ENCODE peak calls at places on chromosomes 13 and 19, in eight cellular contexts. One of them, this sample, is unnamed. For H3K4me1, the result is how much of the 10 kb centered on the place peaks cover.

GRCh38 chr19:52880895-52881389 is 16.5 kb downstream of the ZNF320 start:
- DNase-seq in ovary: no peak
- DNase-seq in psoas muscle: no peak
- DNase-seq in SK-N-SH: no peak
- DNase-seq in neural progenitor cell: no peak
- DNase-seq in GM23248: no peak
- DNase-seq in CD4-positive, alpha-beta memory T cell: no peak
- DNase-seq in thoracic aorta: no peak
- DNase-seq in this sample: no peak

GRCh38 chr19:46487802-46488445 is 7.7 kb downstream of the PNMA8B start:
- DNase-seq in ovary: peak
- DNase-seq in psoas muscle: peak
- DNase-seq in SK-N-SH: peak
- DNase-seq in neural progenitor cell: peak
- DNase-seq in GM23248: peak
- DNase-seq in CD4-positive, alpha-beta memory T cell: peak
- DNase-seq in thoracic aorta: no peak
- DNase-seq in this sample: peak

GRCh38 chr13:112700291-112701060 is 10.6 kb downstream of the ATP11A start:
- DNase-seq in ovary: no peak
- DNase-seq in psoas muscle: peak
- DNase-seq in SK-N-SH: no peak
- DNase-seq in neural progenitor cell: no peak
- DNase-seq in GM23248: no peak
- DNase-seq in CD4-positive, alpha-beta memory T cell: no peak
- DNase-seq in thoracic aorta: no peak
- DNase-seq in this sample: peak

GRCh38 chr13:52776726-52777125 is 37.1 kb upstream of the CNMD start:
- DNase-seq in ovary: no peak
- DNase-seq in psoas muscle: no peak
- DNase-seq in SK-N-SH: no peak
- DNase-seq in neural progenitor cell: no peak
- DNase-seq in GM23248: no peak
- DNase-seq in CD4-positive, alpha-beta memory T cell: no peak
- DNase-seq in thoracic aorta: no peak
- DNase-seq in this sample: no peak

GRCh38 chr19:11435833-11436313 is 438 bp downstream of the PRKCSH start:
- DNase-seq in ovary: no peak
- DNase-seq in psoas muscle: no peak
- DNase-seq in SK-N-SH: peak
- DNase-seq in neural progenitor cell: peak
- DNase-seq in GM23248: peak
- DNase-seq in CD4-positive, alpha-beta memory T cell: no peak
- DNase-seq in thoracic aorta: no peak
- DNase-seq in this sample: peak

GRCh38 chr19:20365146-20365545 is 198.1 kb downstream of the ZNF486 start:
- DNase-seq in ovary: no peak
- DNase-seq in psoas muscle: no peak
- DNase-seq in SK-N-SH: no peak
- DNase-seq in neural progenitor cell: no peak
- DNase-seq in GM23248: no peak
- DNase-seq in CD4-positive, alpha-beta memory T cell: no peak
- DNase-seq in thoracic aorta: no peak
- DNase-seq in this sample: no peak

GRCh38 chr13:20294497-20294896 is 62.4 kb upstream of the GJB6 start:
- DNase-seq in ovary: no peak
- DNase-seq in psoas muscle: no peak
- DNase-seq in SK-N-SH: no peak
- DNase-seq in neural progenitor cell: peak
- DNase-seq in GM23248: no peak
- DNase-seq in CD4-positive, alpha-beta memory T cell: no peak
- DNase-seq in thoracic aorta: no peak
- DNase-seq in this sample: no peak

GRCh38 chr13:114177245-114178010 is 1.6 kb upstream of the CFAP97D2 start:
- DNase-seq in ovary: no peak
- DNase-seq in psoas muscle: no peak
- DNase-seq in SK-N-SH: no peak
- DNase-seq in neural progenitor cell: no peak
- DNase-seq in GM23248: no peak
- DNase-seq in CD4-positive, alpha-beta memory T cell: no peak
- DNase-seq in thoracic aorta: no peak
- DNase-seq in this sample: peak

GRCh38 chr19:46159418-46159817 is 11.4 kb downstream of the IGFL2 start:
- DNase-seq in ovary: no peak
- DNase-seq in psoas muscle: no peak
- DNase-seq in SK-N-SH: no peak
- DNase-seq in neural progenitor cell: no peak
- DNase-seq in GM23248: no peak
- DNase-seq in CD4-positive, alpha-beta memory T cell: no peak
- DNase-seq in thoracic aorta: no peak
- DNase-seq in this sample: no peak

GRCh38 chr19:44570984-44571684 is 41.7 kb upstream of the CEACAM20 start:
- DNase-seq in ovary: peak
- DNase-seq in psoas muscle: no peak
- DNase-seq in SK-N-SH: peak
- DNase-seq in neural progenitor cell: peak
- DNase-seq in GM23248: peak
- DNase-seq in CD4-positive, alpha-beta memory T cell: peak
- DNase-seq in thoracic aorta: peak
- DNase-seq in this sample: peak

DNA sequence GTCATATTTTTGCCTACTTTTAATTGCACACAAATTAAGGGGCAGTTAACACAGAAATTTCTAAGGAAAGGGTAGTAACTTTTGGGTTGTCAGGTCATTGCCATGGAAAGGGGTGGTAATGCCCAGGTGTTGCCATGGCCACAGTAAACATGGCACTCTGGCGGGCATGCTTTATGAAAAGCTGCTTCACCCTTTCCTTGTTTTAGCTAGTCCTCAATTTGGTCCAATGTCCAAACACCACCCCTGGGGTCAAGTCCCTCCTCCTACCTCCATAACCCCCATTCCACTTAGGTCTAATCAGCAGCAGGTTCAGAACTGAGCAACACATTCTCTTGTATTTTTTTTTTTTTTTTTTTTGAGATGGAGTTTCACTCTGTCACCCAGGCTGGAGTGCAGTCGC is 6.6 kb downstream of the FFAR2 start:
- DNase-seq in ovary: no peak
- DNase-seq in psoas muscle: no peak
- DNase-seq in SK-N-SH: no peak
- DNase-seq in neural progenitor cell: no peak
- DNase-seq in GM23248: no peak
- DNase-seq in CD4-positive, alpha-beta memory T cell: no peak
- DNase-seq in thoracic aorta: no peak
- DNase-seq in this sample: no peak
- H3K4me1 ChIP-seq in ovary: under half
- H3K4me1 ChIP-seq in psoas muscle: under half
- H3K4me1 ChIP-seq in SK-N-SH: under half
- H3K4me1 ChIP-seq in neural progenitor cell: under half
- H3K4me1 ChIP-seq in GM23248: under half
- H3K4me1 ChIP-seq in CD4-positive, alpha-beta memory T cell: half or more
- H3K4me1 ChIP-seq in thoracic aorta: under half
- H3K4me1 ChIP-seq in this sample: under half

DNA sequence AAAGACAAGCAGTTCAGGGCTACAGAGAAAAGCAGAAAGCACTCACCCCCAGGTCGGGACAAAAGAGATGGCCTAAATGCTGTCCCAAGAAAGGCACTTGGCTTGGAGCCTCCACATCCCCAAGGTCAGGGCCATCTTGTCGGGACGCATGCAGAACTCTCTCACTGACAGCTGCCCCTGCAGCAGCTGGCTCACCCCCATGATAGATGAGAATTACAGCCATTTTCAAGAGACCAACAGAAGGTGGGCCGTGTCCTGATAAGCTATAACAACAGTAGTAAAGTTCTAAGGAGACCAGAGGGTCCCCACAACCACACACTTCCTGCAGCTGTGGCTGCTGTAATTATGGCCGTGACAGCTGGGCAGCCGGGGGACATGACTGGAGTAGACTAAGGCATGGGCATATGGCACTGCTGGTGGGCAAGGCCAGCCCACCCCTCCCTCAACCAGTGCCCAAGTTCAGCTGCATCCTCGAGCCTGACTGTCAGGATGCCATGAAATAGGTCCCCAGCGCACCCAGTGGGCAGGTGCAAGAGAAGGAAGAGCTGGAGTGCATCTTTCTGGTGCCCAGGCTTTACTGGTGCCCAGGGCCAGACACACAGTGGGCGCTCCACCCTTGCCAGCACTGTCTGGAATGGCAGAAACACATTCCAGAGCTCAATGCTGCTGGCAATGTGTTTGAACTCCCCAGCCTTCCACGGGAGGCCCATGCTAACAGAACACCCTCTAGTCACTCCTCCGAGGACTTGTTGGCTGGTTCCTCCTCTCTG is 436.7 kb upstream of the ZNF507 start:
- DNase-seq in ovary: peak
- DNase-seq in psoas muscle: no peak
- DNase-seq in SK-N-SH: no peak
- DNase-seq in neural progenitor cell: no peak
- DNase-seq in GM23248: no peak
- DNase-seq in CD4-positive, alpha-beta memory T cell: no peak
- DNase-seq in thoracic aorta: no peak
- DNase-seq in this sample: no peak
- H3K27ac ChIP-seq in ovary: peak
- H3K27ac ChIP-seq in psoas muscle: no peak
- H3K27ac ChIP-seq in SK-N-SH: no peak
- H3K27ac ChIP-seq in neural progenitor cell: no peak
- H3K27ac ChIP-seq in GM23248: no peak
- H3K27ac ChIP-seq in CD4-positive, alpha-beta memory T cell: no peak
- H3K27ac ChIP-seq in thoracic aorta: no peak
- H3K27ac ChIP-seq in this sample: no peak

DNA sequence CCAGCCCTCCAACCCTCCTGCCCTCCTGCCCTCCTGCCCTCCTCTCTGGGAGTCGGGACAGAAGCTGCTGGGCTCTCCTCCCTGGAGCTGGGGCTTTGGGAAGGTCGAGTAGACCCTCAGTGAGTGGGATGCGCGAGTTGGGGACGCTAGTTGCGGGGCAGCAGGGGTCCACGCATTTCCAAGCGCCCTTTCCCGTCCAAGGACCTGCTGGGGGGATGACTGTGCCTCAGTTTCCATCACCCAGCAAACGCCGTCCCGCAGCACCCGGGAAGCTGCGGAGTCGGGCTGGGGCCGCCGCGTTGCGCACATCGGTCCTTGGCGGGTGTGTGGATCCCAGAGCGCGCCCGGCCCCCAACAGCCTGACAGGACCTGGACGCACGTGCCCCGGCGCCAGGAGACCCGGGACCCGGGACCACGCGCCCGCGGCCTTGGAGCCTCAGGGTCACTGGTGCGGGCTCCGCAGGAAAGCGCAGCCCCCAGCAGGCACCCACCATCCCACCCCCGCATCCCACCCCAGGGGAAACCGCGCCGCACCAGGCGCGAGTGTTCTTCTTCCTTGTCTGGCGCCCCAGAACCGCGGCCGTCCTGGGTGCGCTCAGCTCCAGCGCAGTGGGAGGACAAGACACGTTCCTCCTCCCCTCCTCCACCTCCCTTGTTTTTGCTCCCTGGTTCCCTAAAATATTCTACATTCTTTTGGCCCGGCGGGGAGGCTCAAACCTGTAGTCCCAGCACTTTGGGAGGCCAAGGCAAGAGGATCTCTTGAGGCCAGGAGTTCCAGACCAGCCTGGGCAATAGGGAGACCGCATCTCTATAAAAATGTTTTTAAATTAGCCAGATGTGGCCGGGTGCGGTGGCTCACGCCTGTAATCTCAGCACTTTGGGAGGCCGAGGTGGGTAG is 9.2 kb downstream of the ONECUT3 start:
- DNase-seq in ovary: no peak
- DNase-seq in psoas muscle: no peak
- DNase-seq in SK-N-SH: peak
- DNase-seq in neural progenitor cell: no peak
- DNase-seq in GM23248: no peak
- DNase-seq in CD4-positive, alpha-beta memory T cell: no peak
- DNase-seq in thoracic aorta: no peak
- DNase-seq in this sample: peak
- H3K4me3 ChIP-seq in ovary: no peak
- H3K4me3 ChIP-seq in psoas muscle: no peak
- H3K4me3 ChIP-seq in SK-N-SH: no peak
- H3K4me3 ChIP-seq in neural progenitor cell: no peak
- H3K4me3 ChIP-seq in GM23248: no peak
- H3K4me3 ChIP-seq in CD4-positive, alpha-beta memory T cell: no peak
- H3K4me3 ChIP-seq in thoracic aorta: no peak
- H3K4me3 ChIP-seq in this sample: no peak

GRCh38 chr19:16595097-16595496 is 22.9 kb upstream of the SLC35E1 start:
- DNase-seq in ovary: no peak
- DNase-seq in psoas muscle: no peak
- DNase-seq in SK-N-SH: no peak
- DNase-seq in neural progenitor cell: no peak
- DNase-seq in GM23248: no peak
- DNase-seq in CD4-positive, alpha-beta memory T cell: no peak
- DNase-seq in thoracic aorta: no peak
- DNase-seq in this sample: peak

GRCh38 chr19:16591803-16592556 is 19.8 kb upstream of the SLC35E1 start:
- DNase-seq in ovary: no peak
- DNase-seq in psoas muscle: no peak
- DNase-seq in SK-N-SH: no peak
- DNase-seq in neural progenitor cell: no peak
- DNase-seq in GM23248: peak
- DNase-seq in CD4-positive, alpha-beta memory T cell: no peak
- DNase-seq in thoracic aorta: no peak
- DNase-seq in this sample: peak

GRCh38 chr19:16594131-16594586 is 21.9 kb upstream of the SLC35E1 start:
- DNase-seq in ovary: no peak
- DNase-seq in psoas muscle: no peak
- DNase-seq in SK-N-SH: no peak
- DNase-seq in neural progenitor cell: no peak
- DNase-seq in GM23248: no peak
- DNase-seq in CD4-positive, alpha-beta memory T cell: peak
- DNase-seq in thoracic aorta: no peak
- DNase-seq in this sample: peak

GRCh38 chr19:16594681-16595091 is 22.5 kb upstream of the SLC35E1 start:
- DNase-seq in ovary: no peak
- DNase-seq in psoas muscle: no peak
- DNase-seq in SK-N-SH: no peak
- DNase-seq in neural progenitor cell: no peak
- DNase-seq in GM23248: no peak
- DNase-seq in CD4-positive, alpha-beta memory T cell: peak
- DNase-seq in thoracic aorta: no peak
- DNase-seq in this sample: peak

GRCh38 chr19:16593181-16593580 is 21.0 kb upstream of the SLC35E1 start:
- DNase-seq in ovary: no peak
- DNase-seq in psoas muscle: no peak
- DNase-seq in SK-N-SH: no peak
- DNase-seq in neural progenitor cell: no peak
- DNase-seq in GM23248: no peak
- DNase-seq in CD4-positive, alpha-beta memory T cell: no peak
- DNase-seq in thoracic aorta: no peak
- DNase-seq in this sample: peak
- H3K4me1 ChIP-seq in ovary: under half
- H3K4me1 ChIP-seq in psoas muscle: half or more
- H3K4me1 ChIP-seq in SK-N-SH: under half
- H3K4me1 ChIP-seq in neural progenitor cell: under half
- H3K4me1 ChIP-seq in GM23248: under half
- H3K4me1 ChIP-seq in CD4-positive, alpha-beta memory T cell: half or more
- H3K4me1 ChIP-seq in thoracic aorta: under half
- H3K4me1 ChIP-seq in this sample: under half

This sample was measured in osteoblast.